ENCODE peak calls at places on chromosomes 3 and 15, in nine cellular contexts. U, S, Q, B, K, C, O, V and R are unnamed samples.

GRCh38 chr3:134249935-134250716 is 533 bp downstream of the RYK start:
- DNase-seq in U (peak; percentile 9), S (peak; percentile 46), Q (peak; percentile 46), B (peak; percentile 34), K (peak; percentile 61), C (peak; percentile 20), O (no peak), V (peak; percentile 46), R (no peak)

GRCh38 chr3:115190747-115191146 is 43.7 kb upstream of the ZBTB20 start:
- DNase-seq in U (no peak), S (no peak), Q (no peak), B (no peak), K (no peak), C (no peak), O (no peak), V (no peak), R (no peak)

GRCh38 chr3:163773136-163773535 is 1305.2 kb downstream of the SI start:
- DNase-seq in U (no peak), S (no peak), Q (no peak), B (no peak), K (no peak), C (no peak), O (no peak), V (no peak), R (no peak)

GRCh38 chr3:105715372-105715771 is 153.4 kb downstream of the CBLB start:
- DNase-seq in U (no peak), S (no peak), Q (no peak), B (no peak), K (no peak), C (no peak), O (no peak), V (no peak), R (no peak)

GRCh38 chr15:63551400-63551799 is 45.8 kb upstream of the FBXL22 start:
- DNase-seq in U (no peak), S (no peak), Q (no peak), B (no peak), K (no peak), C (no peak), O (no peak), V (no peak), R (no peak)

GRCh38 chr3:176650478-176650877 is 546.8 kb downstream of the TBL1XR1 start:
- DNase-seq in U (no peak), S (no peak), Q (no peak), B (no peak), K (peak; percentile 1), C (peak; percentile 3), O (no peak), V (no peak), R (no peak)

GRCh38 chr3:2511356-2511755 is 412.7 kb downstream of the CNTN4 start:
- DNase-seq in U (no peak), S (no peak), Q (no peak), B (no peak), K (no peak), C (peak; percentile 72), O (no peak), V (no peak), R (no peak)

GRCh38 chr3:25430942-25431570 is 3.0 kb downstream of the RARB start:
- DNase-seq in U (no peak), S (no peak), Q (no peak), B (no peak), K (no peak), C (no peak), O (no peak), V (no peak), R (no peak)

GRCh38 chr15:49720221-49720620 is 99.4 kb downstream of the DTWD1 start:
- DNase-seq in U (no peak), S (no peak), Q (no peak), B (no peak), K (no peak), C (no peak), O (no peak), V (no peak), R (no peak)

GRCh38 chr3:196941846-196942225 is 492 bp downstream of the NCBP2 start:
- DNase-seq in U (no peak), S (peak; percentile 64), Q (peak; percentile 40), B (peak; percentile 49), K (no peak), C (no peak), O (peak; percentile 1), V (peak; percentile 43), R (peak; percentile 32)

GRCh38 chr15:68578960-68579935 is at the start of gene CORO2B:
- DNase-seq in U (no peak), S (peak; percentile 11), Q (no peak), B (no peak), K (no peak), C (no peak), O (no peak), V (peak; percentile 38), R (no peak)

GRCh38 chr3:64518950-64519349 is 168.8 kb downstream of the ADAMTS9 start:
- DNase-seq in U (no peak), S (no peak), Q (no peak), B (no peak), K (no peak), C (no peak), O (no peak), V (no peak), R (no peak)

GRCh38 chr3:144820726-144821125 is 849.1 kb downstream of the DIPK2A start:
- DNase-seq in U (no peak), S (no peak), Q (no peak), B (no peak), K (no peak), C (no peak), O (no peak), V (no peak), R (no peak)

GRCh38 chr15:101608182-101608581 is 44.0 kb downstream of the TM2D3 start:
- DNase-seq in U (no peak), S (no peak), Q (no peak), B (no peak), K (no peak), C (no peak), O (no peak), V (no peak), R (no peak)

GRCh38 chr3:188489639-188490405 is 335.9 kb downstream of the LPP start:
- DNase-seq in U (no peak), S (no peak), Q (no peak), B (no peak), K (no peak), C (no peak), O (no peak), V (no peak), R (no peak)

GRCh38 chr3:118884748-118885206 is 149.9 kb downstream of the IGSF11 start:
- DNase-seq in U (peak; percentile 5), S (peak; percentile 82), Q (peak; percentile 70), B (peak; percentile 72), K (peak; percentile 85), C (peak; percentile 70), O (peak; percentile 12), V (peak; percentile 13), R (peak; percentile 14)

GRCh38 chr3:181899702-181900101 is 188.0 kb downstream of the SOX2 start:
- DNase-seq in U (no peak), S (no peak), Q (no peak), B (no peak), K (peak; percentile 34), C (no peak), O (no peak), V (no peak), R (peak; percentile 14)